ENCODE peak calls at places on chromosomes 13 and 19, in four cellular contexts. One of them, this sample, is unnamed.

GRCh38 chr19:35114656-35115537 is 726 bp upstream of the FXYD3 start:
- DNase-seq in GM12865: peak; percentile 69
- DNase-seq in cardiac muscle cell: peak; percentile 71
- DNase-seq in cardiac fibroblast: peak; percentile 67
- DNase-seq in this sample: peak; percentile 52

GRCh38 chr19:44847144-44848035 is 1.3 kb downstream of the NECTIN2 start:
- DNase-seq in GM12865: no peak
- DNase-seq in cardiac muscle cell: peak; percentile 71
- DNase-seq in cardiac fibroblast: peak; percentile 61
- DNase-seq in this sample: peak; percentile 80

GRCh38 chr19:42115705-42116104 is 16.5 kb downstream of the POU2F2 start:
- DNase-seq in GM12865: no peak
- DNase-seq in cardiac muscle cell: no peak
- DNase-seq in cardiac fibroblast: no peak
- DNase-seq in this sample: no peak

GRCh38 chr13:67107973-67108372 is 122.2 kb downstream of the PCDH9 start:
- DNase-seq in GM12865: no peak
- DNase-seq in cardiac muscle cell: no peak
- DNase-seq in cardiac fibroblast: no peak
- DNase-seq in this sample: no peak

GRCh38 chr19:48274173-48274572 is 4.3 kb downstream of the ZNF114 start:
- DNase-seq in GM12865: no peak
- DNase-seq in cardiac muscle cell: no peak
- DNase-seq in cardiac fibroblast: no peak
- DNase-seq in this sample: no peak

GRCh38 chr13:108974686-108975085 is 345.3 kb downstream of the MYO16 start:
- DNase-seq in GM12865: no peak
- DNase-seq in cardiac muscle cell: no peak
- DNase-seq in cardiac fibroblast: no peak
- DNase-seq in this sample: no peak

GRCh38 chr13:32585625-32586021 is 629 bp upstream of the PDS5B start:
- DNase-seq in GM12865: peak; percentile 9
- DNase-seq in cardiac muscle cell: no peak
- DNase-seq in cardiac fibroblast: no peak
- DNase-seq in this sample: peak; percentile 2

GRCh38 chr13:110538632-110539031 is 22.9 kb downstream of the RAB20 start:
- DNase-seq in GM12865: no peak
- DNase-seq in cardiac muscle cell: peak; percentile 78
- DNase-seq in cardiac fibroblast: peak; percentile 77
- DNase-seq in this sample: peak; percentile 63

GRCh38 chr13:93002071-93002470 is 224.5 kb upstream of the GPC6 start:
- DNase-seq in GM12865: no peak
- DNase-seq in cardiac muscle cell: no peak
- DNase-seq in cardiac fibroblast: no peak
- DNase-seq in this sample: no peak

GRCh38 chr13:59780058-59780457 is 383.7 kb downstream of the DIAPH3 start:
- DNase-seq in GM12865: no peak
- DNase-seq in cardiac muscle cell: no peak
- DNase-seq in cardiac fibroblast: no peak
- DNase-seq in this sample: no peak

GRCh38 chr13:21671793-21672680 is 1.2 kb downstream of the FGF9 start:
- DNase-seq in GM12865: no peak
- DNase-seq in cardiac muscle cell: no peak
- DNase-seq in cardiac fibroblast: no peak
- DNase-seq in this sample: no peak

GRCh38 chr13:36475468-36475867 is 43.2 kb downstream of the CCNA1 start:
- DNase-seq in GM12865: no peak
- DNase-seq in cardiac muscle cell: peak; percentile 22
- DNase-seq in cardiac fibroblast: peak; percentile 19
- DNase-seq in this sample: no peak

GRCh38 chr19:50703915-50704548 is 15.6 kb downstream of the SHANK1 start:
- DNase-seq in GM12865: no peak
- DNase-seq in cardiac muscle cell: peak; percentile 9
- DNase-seq in cardiac fibroblast: no peak
- DNase-seq in this sample: no peak

GRCh38 chr19:32336259-32337111 is 8.9 kb upstream of the ZNF507 start:
- DNase-seq in GM12865: no peak
- DNase-seq in cardiac muscle cell: peak; percentile 88
- DNase-seq in cardiac fibroblast: peak; percentile 80
- DNase-seq in this sample: no peak

GRCh38 chr13:67147257-67148218 is 82.6 kb downstream of the PCDH9 start:
- DNase-seq in GM12865: no peak
- DNase-seq in cardiac muscle cell: peak; percentile 79
- DNase-seq in cardiac fibroblast: peak; percentile 79
- DNase-seq in this sample: no peak

GRCh38 chr13:98549006-98549727 is 27.7 kb downstream of the STK24 start:
- DNase-seq in GM12865: peak; percentile 49
- DNase-seq in cardiac muscle cell: peak; percentile 84
- DNase-seq in cardiac fibroblast: peak; percentile 76
- DNase-seq in this sample: no peak

GRCh38 chr13:44243198-44243852 is 130.3 kb upstream of the SERP2 start:
- DNase-seq in GM12865: peak; percentile 84
- DNase-seq in cardiac muscle cell: peak; percentile 77
- DNase-seq in cardiac fibroblast: peak; percentile 74
- DNase-seq in this sample: peak; percentile 85

GRCh38 chr19:16949496-16950023 is 60.8 kb downstream of the F2RL3 start:
- DNase-seq in GM12865: no peak
- DNase-seq in cardiac muscle cell: no peak
- DNase-seq in cardiac fibroblast: no peak
- DNase-seq in this sample: no peak

GRCh38 chr19:34734601-34735103 is 609 bp downstream of the ZNF181 start:
- DNase-seq in GM12865: no peak
- DNase-seq in cardiac muscle cell: no peak
- DNase-seq in cardiac fibroblast: no peak
- DNase-seq in this sample: no peak

GRCh38 chr13:41813426-41813825 is 147.5 kb downstream of the VWA8 start:
- DNase-seq in GM12865: no peak
- DNase-seq in cardiac muscle cell: peak; percentile 24
- DNase-seq in cardiac fibroblast: peak; percentile 16
- DNase-seq in this sample: no peak

GRCh38 chr13:27770809-27771208 is 21.5 kb upstream of the GSX1 start:
- DNase-seq in GM12865: peak; percentile 72
- DNase-seq in cardiac muscle cell: peak; percentile 33
- DNase-seq in cardiac fibroblast: peak; percentile 13
- DNase-seq in this sample: no peak

GRCh38 chr19:44777715-44778347 is at the start of gene CBLC:
- DNase-seq in GM12865: no peak
- DNase-seq in cardiac muscle cell: no peak
- DNase-seq in cardiac fibroblast: no peak
- DNase-seq in this sample: no peak

GRCh38 chr13:63636231-63636993 is 2220.8 kb upstream of the PCDH20 start:
- DNase-seq in GM12865: peak; percentile 10
- DNase-seq in cardiac muscle cell: no peak
- DNase-seq in cardiac fibroblast: peak; percentile 0
- DNase-seq in this sample: no peak

GRCh38 chr13:76894401-76895110 is 8.4 kb upstream of the KCTD12 start:
- DNase-seq in GM12865: no peak
- DNase-seq in cardiac muscle cell: no peak
- DNase-seq in cardiac fibroblast: no peak
- DNase-seq in this sample: no peak

DNA sequence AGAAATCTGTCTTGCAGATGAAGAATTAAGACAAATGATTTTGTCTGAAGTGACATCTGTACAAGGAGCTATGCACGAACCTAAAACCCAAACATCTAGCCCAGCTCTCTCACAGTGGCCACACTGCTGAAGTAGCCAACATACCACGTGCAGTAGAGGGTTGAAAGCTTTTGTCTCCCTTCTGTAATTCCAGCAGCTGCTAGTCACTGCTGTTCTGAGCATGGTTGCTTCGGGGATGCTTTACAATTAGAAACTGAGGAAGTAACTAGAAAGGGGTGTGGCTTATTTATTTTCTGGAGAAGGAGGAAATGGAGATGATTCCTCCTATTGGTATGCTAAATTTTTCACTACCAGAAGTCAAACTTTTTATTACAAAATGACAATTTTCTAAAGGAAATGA is 192.9 kb upstream of the MIR17HG start:
- DNase-seq in GM12865: no peak
- DNase-seq in cardiac muscle cell: no peak
- DNase-seq in cardiac fibroblast: no peak
- DNase-seq in this sample: no peak
- H3K4me3 ChIP-seq in GM12865: no peak overlapping the region
- H3K4me3 ChIP-seq in cardiac muscle cell: no peak overlapping the region
- H3K4me3 ChIP-seq in cardiac fibroblast: no peak overlapping the region
- H3K4me3 ChIP-seq in this sample: no peak overlapping the region

GRCh38 chr19:7515091-7515470 is 822 bp upstream of the ZNF358 start:
- DNase-seq in GM12865: no peak
- DNase-seq in cardiac muscle cell: no peak
- DNase-seq in cardiac fibroblast: no peak
- DNase-seq in this sample: peak; percentile 35
- H3K4me3 ChIP-seq in GM12865: no peak overlapping the region
- H3K4me3 ChIP-seq in cardiac muscle cell: no peak overlapping the region
- H3K4me3 ChIP-seq in cardiac fibroblast: no peak overlapping the region
- H3K4me3 ChIP-seq in this sample: no peak overlapping the region

GRCh38 chr19:19167612-19168011 is 2.5 kb downstream of the MEF2B start:
- DNase-seq in GM12865: no peak
- DNase-seq in cardiac muscle cell: no peak
- DNase-seq in cardiac fibroblast: no peak
- DNase-seq in this sample: no peak
- H3K4me3 ChIP-seq in GM12865: no peak overlapping the region
- H3K4me3 ChIP-seq in cardiac muscle cell: no peak overlapping the region
- H3K4me3 ChIP-seq in cardiac fibroblast: no peak overlapping the region
- H3K4me3 ChIP-seq in this sample: no peak overlapping the region

DNA sequence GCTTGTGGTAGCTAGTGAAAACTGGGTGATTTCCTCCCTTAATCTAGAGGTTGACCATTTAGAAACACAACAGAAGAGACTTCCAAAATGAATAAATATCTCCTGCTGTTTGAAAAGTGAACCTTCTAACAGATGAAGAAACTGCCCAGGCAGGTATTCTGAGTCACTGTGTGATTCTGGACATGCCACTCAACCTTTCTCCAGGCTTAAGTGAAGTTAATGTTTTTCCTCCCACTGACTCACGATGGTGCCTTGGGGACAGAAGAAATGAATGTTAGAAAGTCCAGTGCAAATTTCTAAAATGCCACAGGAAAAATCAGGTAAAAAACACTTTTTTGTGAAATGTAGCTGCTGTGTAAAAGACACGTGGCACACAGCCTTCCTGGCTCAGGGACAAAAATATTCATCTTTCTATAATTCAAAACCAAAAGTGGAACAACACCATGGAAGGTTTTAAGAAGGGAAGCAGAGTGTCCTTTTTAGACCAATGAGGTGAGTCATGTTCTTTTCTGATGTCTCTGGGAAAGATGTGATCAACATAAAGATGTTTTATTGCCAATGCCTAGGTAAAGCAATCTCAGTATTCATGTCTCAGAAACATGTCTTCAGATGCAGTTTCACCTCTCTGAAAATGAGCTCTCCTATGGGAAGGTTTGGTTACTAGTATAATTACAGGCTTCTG is 9.1 kb downstream of the UBE2L5 start:
- DNase-seq in GM12865: peak; percentile 52
- DNase-seq in cardiac muscle cell: no peak
- DNase-seq in cardiac fibroblast: no peak
- DNase-seq in this sample: no peak
- H3K4me3 ChIP-seq in GM12865: peak overlapping the region; percentile 40
- H3K4me3 ChIP-seq in cardiac muscle cell: no peak overlapping the region
- H3K4me3 ChIP-seq in cardiac fibroblast: no peak overlapping the region
- H3K4me3 ChIP-seq in this sample: no peak overlapping the region

GRCh38 chr13:26047040-26047439 is 4.8 kb downstream of the SHISA2 start:
- DNase-seq in GM12865: no peak
- DNase-seq in cardiac muscle cell: no peak
- DNase-seq in cardiac fibroblast: no peak
- DNase-seq in this sample: no peak
- H3K4me3 ChIP-seq in GM12865: no peak overlapping the region
- H3K4me3 ChIP-seq in cardiac muscle cell: no peak overlapping the region
- H3K4me3 ChIP-seq in cardiac fibroblast: no peak overlapping the region
- H3K4me3 ChIP-seq in this sample: no peak overlapping the region

DNA sequence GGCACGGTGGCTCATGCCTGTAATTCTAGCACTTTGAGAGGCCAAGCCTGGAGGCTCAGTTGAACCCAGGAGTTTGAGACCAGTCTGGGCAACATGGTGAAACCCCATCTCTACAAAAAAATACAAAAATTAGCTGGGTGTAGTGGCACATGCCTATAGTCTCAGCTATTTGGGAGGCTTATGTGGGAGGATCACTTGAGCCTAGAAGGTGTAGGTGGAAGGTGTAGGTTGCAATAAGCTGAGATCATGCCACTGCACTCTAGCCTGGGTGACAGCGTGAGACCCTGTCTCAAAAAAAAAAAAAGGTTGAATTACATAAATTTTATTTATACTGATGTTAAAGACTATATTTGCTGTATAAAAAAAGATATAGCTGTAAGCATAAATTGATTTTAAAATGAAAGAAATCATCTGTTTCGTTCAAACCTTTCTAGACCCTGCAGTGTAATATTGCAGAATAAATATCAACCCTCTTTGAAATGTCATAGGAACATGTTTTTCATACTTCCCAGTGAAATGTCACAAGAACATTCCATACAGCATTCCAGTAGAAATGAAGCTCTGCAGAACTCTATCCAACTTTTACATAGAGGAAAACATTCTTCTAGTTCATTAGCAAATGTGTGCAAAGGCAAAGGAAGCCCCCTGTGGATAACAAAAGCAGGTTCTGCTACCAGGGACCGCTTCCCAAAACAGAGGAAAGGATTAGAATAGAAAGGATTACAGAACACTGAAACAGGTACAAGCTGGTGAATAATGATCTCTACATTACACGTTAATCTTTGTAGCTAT is 76.0 kb downstream of the CAB39L start:
- DNase-seq in GM12865: no peak
- DNase-seq in cardiac muscle cell: peak; percentile 34
- DNase-seq in cardiac fibroblast: peak; percentile 59
- DNase-seq in this sample: no peak
- H3K4me3 ChIP-seq in GM12865: no peak overlapping the region
- H3K4me3 ChIP-seq in cardiac muscle cell: no peak overlapping the region
- H3K4me3 ChIP-seq in cardiac fibroblast: no peak overlapping the region
- H3K4me3 ChIP-seq in this sample: no peak overlapping the region